ENCODE peak calls at places on chromosome 12, in four cellular contexts. V is GM12878, Z is H1, K is K562. M is an unnamed sample.
A peak's percentile ranks its signal among the peaks of the same experiment; 100 is the strongest.

GRCh38 chr12:32107376-32108267 is 975 bp downstream of the BICD1 start:
- DNase-seq in V (no peak), Z (no peak), K (peak; percentile 56), M (peak; percentile 31)

GRCh38 chr12:27424631-27425230 is 21.8 kb upstream of the SMCO2 start:
- DNase-seq in V (no peak), Z (no peak), K (peak; percentile 24), M (peak; percentile 19)

GRCh38 chr12:5817246-5817645 is 127.8 kb downstream of the ANO2 start:
- DNase-seq in V (no peak), Z (no peak), K (no peak), M (no peak)

GRCh38 chr12:89789862-89790261 is 81.2 kb upstream of the ATP2B1 start:
- DNase-seq in V (peak; percentile 43), Z (no peak), K (no peak), M (no peak)

GRCh38 chr12:113424915-113425823 is 3.0 kb downstream of the SDSL start:
- DNase-seq in V (no peak), Z (peak; percentile 38), K (peak; percentile 77), M (peak; percentile 78)

GRCh38 chr12:6868211-6869048 is 1.1 kb downstream of the TPI1 start:
- DNase-seq in V (no peak), Z (no peak), K (peak; percentile 36), M (no peak)

GRCh38 chr12:178715-179109 is 35.2 kb downstream of the SLC6A12 start:
- DNase-seq in V (no peak), Z (no peak), K (no peak), M (no peak)

GRCh38 chr12:115571446-115571845 is 706.0 kb downstream of the MED13L start:
- DNase-seq in V (no peak), Z (no peak), K (no peak), M (no peak)

GRCh38 chr12:64681200-64682052 is 71.1 kb downstream of the RASSF3 start:
- DNase-seq in V (no peak), Z (no peak), K (no peak), M (no peak)

GRCh38 chr12:132279184-132279889 is 50.1 kb downstream of the GALNT9 start:
- DNase-seq in V (no peak), Z (no peak), K (peak; percentile 23), M (peak; percentile 77)

GRCh38 chr12:45912774-45913173 is 77.6 kb downstream of the SCAF11 start:
- DNase-seq in V (no peak), Z (no peak), K (no peak), M (peak; percentile 23)

GRCh38 chr12:129564768-129565167 is 339.1 kb downstream of the TMEM132D start:
- DNase-seq in V (peak; percentile 63), Z (no peak), K (no peak), M (no peak)
- TF ChIP-seq NRF1 in V (no peak), Z (no peak), K (no peak), M (no peak)

DNA sequence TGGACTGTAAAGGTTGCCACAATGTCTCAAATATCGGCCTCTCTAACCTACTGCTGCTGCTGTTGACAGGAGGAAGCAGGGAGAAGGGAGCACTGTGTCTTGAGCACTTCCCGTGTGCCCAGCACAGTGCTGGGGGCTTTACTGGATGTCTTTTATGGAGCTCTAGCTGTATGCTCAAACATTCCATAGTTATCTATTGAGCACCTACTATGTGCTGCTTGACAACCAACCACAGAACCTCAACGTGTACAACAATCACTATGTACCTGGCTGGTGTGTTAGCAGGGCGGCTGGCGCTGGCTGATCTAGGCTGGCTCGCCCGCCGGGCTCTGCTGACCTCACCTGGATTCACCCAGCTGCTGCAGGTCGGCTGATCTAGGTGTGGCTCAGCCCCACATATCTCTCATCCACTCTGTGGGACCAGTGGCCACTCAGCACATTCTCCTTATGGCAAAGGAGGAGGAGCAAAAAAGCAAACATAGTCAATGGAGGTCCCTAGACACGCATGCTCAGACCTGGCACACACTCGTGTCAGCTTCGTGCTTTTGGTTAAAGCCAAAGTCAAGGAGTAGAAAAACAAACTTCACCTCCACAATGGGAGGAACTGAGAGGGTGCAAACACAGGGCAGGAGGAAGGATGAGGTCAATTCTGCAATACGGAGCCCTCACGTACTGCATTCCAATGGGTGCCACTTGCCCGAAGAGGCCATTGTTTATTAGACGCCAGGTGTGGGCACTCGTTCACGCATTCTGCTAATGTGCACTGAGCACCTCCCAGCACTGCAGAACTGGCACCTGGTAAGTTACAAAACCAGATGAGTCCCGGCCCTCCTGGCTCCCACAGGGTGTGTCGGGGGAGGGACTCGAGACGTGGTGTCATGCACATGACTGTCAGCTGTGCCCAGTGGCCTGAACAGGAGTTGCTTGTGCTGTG is 147.2 kb downstream of the SCARB1 start:
- DNase-seq in V (no peak), Z (no peak), K (no peak), M (no peak)
- TF ChIP-seq NRF1 in V (no peak), Z (no peak), K (no peak), M (no peak)

GRCh38 chr12:62631531-62632520 is 165.2 kb downstream of the MON2 start:
- DNase-seq in V (no peak), Z (no peak), K (no peak), M (peak; percentile 89)
- TF ChIP-seq NRF1 in V (no peak), Z (no peak), K (no peak), M (peak; percentile 14)

GRCh38 chr12:52091061-52091460 is 11.6 kb downstream of the SMIM41 start:
- DNase-seq in V (no peak), Z (no peak), K (no peak), M (peak; percentile 6)

GRCh38 chr12:52089491-52089890 is 10.0 kb downstream of the SMIM41 start:
- DNase-seq in V (no peak), Z (no peak), K (no peak), M (peak; percentile 6)

GRCh38 chr12:52091869-52092268 is 12.4 kb downstream of the SMIM41 start:
- DNase-seq in V (no peak), Z (no peak), K (no peak), M (peak; percentile 5)

GRCh38 chr12:52087961-52088820 is 8.7 kb downstream of the SMIM41 start:
- DNase-seq in V (no peak), Z (no peak), K (no peak), M (peak; percentile 14)

DNA sequence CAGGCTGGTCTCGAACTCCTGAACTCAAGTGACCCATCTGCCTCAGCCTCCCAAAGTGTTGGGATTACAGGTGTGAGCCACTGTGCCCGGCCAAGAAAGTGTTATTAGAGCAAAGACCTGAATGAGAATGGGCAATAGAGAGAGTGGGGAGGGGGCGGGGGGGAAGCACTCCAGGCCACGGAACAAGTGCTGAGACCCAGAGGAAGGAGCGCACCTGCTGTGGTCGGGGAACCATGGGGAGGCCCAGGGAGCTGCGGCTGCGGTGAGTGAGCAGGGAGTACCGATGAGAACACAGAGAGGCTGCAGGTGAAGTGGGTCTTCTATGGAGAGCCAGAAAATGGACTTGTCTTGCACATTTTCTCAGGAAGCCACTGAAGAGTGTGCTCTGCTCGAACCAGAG is 10.8 kb downstream of the SMIM41 start:
- DNase-seq in V (no peak), Z (no peak), K (no peak), M (peak; percentile 8)
- TF ChIP-seq NRF1 in V (no peak), Z (no peak), K (no peak), M (no peak)

DNA sequence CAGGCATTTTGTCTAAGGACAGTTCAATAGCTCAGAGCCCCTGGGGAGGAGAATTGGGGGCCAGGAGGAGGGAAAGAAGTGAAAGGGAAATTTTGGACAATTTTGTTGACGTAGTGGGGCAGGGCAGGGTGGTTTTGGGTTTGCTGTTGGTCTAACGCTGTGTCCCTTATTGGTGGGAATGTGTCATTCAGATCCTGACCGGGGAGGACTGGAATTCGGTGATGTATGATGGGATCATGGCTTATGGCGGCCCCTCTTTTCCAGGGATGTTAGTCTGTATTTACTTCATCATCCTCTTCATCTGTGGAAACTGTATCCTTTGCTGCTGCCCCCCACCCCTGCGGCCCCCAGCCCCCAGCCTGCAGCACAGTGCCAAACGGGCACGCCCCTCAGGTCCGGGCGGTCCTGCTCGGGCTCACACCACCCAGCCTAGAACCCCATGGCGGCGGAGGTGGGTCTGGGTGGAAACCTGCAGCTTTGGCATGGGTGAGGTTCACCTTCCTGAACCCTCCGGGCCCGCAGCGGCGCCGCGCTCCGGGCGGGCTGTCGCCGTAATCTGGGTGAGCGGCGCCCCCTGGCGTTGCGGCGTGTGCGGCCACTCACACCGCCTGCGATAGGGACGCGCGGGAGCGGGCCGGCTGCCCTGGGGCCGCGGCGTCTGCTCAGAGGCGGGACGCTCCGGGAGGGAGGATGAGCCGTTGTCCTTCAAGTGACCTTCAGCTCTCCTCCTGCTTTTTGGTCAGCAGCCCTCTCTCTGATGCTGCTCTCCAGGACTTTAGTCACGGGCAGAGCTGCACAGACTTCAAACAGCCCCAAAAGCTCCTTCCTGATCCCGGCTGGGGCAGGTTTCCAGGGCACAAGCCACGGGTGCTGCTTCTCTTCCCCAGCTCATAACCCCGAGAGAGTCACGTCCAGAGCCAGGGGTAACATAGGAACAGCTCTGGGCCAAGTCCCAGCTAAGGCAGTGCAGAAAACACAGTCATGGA is 211.8 kb upstream of the FKBP4 start:
- DNase-seq in V (no peak), Z (peak; percentile 23), K (peak; percentile 61), M (peak; percentile 92)
- TF ChIP-seq NRF1 in V (no peak), Z (no peak), K (no peak), M (no peak)

GRCh38 chr12:57738142-57738474 is 434 bp downstream of the AGAP2 start:
- DNase-seq in V (no peak), Z (no peak), K (no peak), M (no peak)
- TF ChIP-seq NRF1 in V (no peak), Z (no peak), K (no peak), M (no peak)

GRCh38 chr12:2614341-2614740 is 180.4 kb upstream of the FKBP4 start:
- DNase-seq in V (no peak), Z (no peak), K (no peak), M (no peak)

GRCh38 chr12:2617365-2617764 is 177.4 kb upstream of the FKBP4 start:
- DNase-seq in V (no peak), Z (no peak), K (no peak), M (no peak)

GRCh38 chr12:2613674-2614073 is 181.1 kb upstream of the FKBP4 start:
- DNase-seq in V (peak; percentile 15), Z (no peak), K (no peak), M (no peak)

GRCh38 chr12:2616763-2617162 is 178.0 kb upstream of the FKBP4 start:
- DNase-seq in V (no peak), Z (no peak), K (no peak), M (no peak)

GRCh38 chr12:2615665-2616387 is 178.9 kb upstream of the FKBP4 start:
- DNase-seq in V (no peak), Z (no peak), K (no peak), M (no peak)
- TF ChIP-seq NRF1 in V (no peak), Z (no peak), K (no peak), M (no peak)

DNA sequence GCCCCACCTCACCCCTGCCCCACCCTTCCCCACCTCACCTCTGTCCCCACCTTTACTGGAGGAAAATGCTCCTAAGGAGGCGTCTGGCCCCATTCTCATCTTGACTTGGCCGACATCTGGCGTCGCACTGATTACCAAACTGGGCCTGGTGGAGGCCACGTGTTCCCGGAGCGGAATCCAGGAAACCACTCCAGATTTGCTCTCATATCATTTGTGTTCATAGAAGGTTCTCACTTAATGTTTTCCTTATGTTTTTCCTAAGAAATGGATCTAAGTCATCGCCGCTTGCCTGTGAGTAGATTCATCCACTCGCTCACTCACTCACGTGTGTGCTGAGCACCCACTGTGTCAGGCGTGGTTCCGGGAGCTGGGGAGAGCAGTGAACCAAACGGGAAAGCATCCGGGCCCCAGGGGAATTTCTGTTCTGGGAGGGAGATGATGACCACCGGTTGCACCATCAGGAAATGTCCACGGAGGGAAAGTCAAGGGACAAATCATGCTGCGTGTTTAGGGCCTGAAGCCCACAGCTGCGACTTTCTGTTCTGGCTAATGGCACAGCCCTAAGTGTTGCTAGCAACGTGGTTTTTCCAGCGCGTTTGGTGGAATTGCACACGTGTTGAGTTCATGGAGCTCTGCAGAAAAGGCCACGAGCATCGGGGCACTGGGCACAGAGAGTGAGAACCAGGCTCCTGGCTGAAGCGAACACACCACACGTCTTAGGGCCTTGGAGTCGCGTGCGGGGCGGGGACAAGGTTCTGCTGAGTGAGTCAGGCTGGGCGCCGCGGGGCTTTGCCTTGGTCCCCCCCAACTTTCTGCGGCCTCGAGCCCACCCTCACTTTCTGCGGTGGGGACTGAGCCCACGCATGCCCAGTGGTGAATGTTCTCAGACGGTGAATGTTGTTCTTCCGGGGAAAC is 57.7 kb downstream of the ADGRD1 start:
- DNase-seq in V (no peak), Z (no peak), K (no peak), M (no peak)
- TF ChIP-seq NRF1 in V (no peak), Z (no peak), K (no peak), M (no peak)

M was measured in SK-N-SH.